ENCODE peak calls at places on chromosomes 6 and 20, in six cellular contexts. One of them, this sample, is unnamed.

GRCh38 chr20:32580970-32581838 is 3.9 kb downstream of the NOL4L start:
- DNase-seq in adrenal gland: no peak
- DNase-seq in body of pancreas: no peak
- DNase-seq in psoas muscle: no peak
- DNase-seq in BE2C: peak; percentile 75
- DNase-seq in A549: no peak
- DNase-seq in this sample: no peak

GRCh38 chr6:56850618-56851017 is 104.3 kb upstream of the BEND6 start:
- DNase-seq in adrenal gland: no peak
- DNase-seq in body of pancreas: no peak
- DNase-seq in psoas muscle: no peak
- DNase-seq in BE2C: no peak
- DNase-seq in A549: no peak
- DNase-seq in this sample: peak; percentile 15

GRCh38 chr6:126056355-126057004 is 70.1 kb downstream of the TRMT11 start:
- DNase-seq in adrenal gland: no peak
- DNase-seq in body of pancreas: no peak
- DNase-seq in psoas muscle: no peak
- DNase-seq in BE2C: no peak
- DNase-seq in A549: no peak
- DNase-seq in this sample: no peak

GRCh38 chr6:135228486-135228885 is 47.4 kb downstream of the MYB start:
- DNase-seq in adrenal gland: no peak
- DNase-seq in body of pancreas: no peak
- DNase-seq in psoas muscle: no peak
- DNase-seq in BE2C: no peak
- DNase-seq in A549: no peak
- DNase-seq in this sample: no peak

GRCh38 chr6:41336824-41337223 is 1.4 kb downstream of the NCR2 start:
- DNase-seq in adrenal gland: no peak
- DNase-seq in body of pancreas: no peak
- DNase-seq in psoas muscle: no peak
- DNase-seq in BE2C: peak; percentile 38
- DNase-seq in A549: no peak
- DNase-seq in this sample: no peak

GRCh38 chr6:169292340-169293124 is 38.9 kb upstream of the THBS2 start:
- DNase-seq in adrenal gland: peak; percentile 74
- DNase-seq in body of pancreas: no peak
- DNase-seq in psoas muscle: peak; percentile 52
- DNase-seq in BE2C: no peak
- DNase-seq in A549: peak; percentile 70
- DNase-seq in this sample: no peak

GRCh38 chr20:22584630-22584921 is 204 bp upstream of the FOXA2 start:
- DNase-seq in adrenal gland: no peak
- DNase-seq in body of pancreas: peak; percentile 94
- DNase-seq in psoas muscle: no peak
- DNase-seq in BE2C: no peak
- DNase-seq in A549: peak; percentile 98
- DNase-seq in this sample: no peak

GRCh38 chr6:134198093-134198492 is 119.8 kb downstream of the SGK1 start:
- DNase-seq in adrenal gland: no peak
- DNase-seq in body of pancreas: no peak
- DNase-seq in psoas muscle: no peak
- DNase-seq in BE2C: no peak
- DNase-seq in A549: peak; percentile 62
- DNase-seq in this sample: no peak

GRCh38 chr6:95142101-95142500 is 435.2 kb upstream of the MANEA start:
- DNase-seq in adrenal gland: no peak
- DNase-seq in body of pancreas: no peak
- DNase-seq in psoas muscle: no peak
- DNase-seq in BE2C: no peak
- DNase-seq in A549: no peak
- DNase-seq in this sample: no peak

GRCh38 chr6:17972074-17972966 is 15.1 kb downstream of the KIF13A start:
- DNase-seq in adrenal gland: no peak
- DNase-seq in body of pancreas: no peak
- DNase-seq in psoas muscle: no peak
- DNase-seq in BE2C: no peak
- DNase-seq in A549: no peak
- DNase-seq in this sample: no peak

GRCh38 chr6:2162089-2162465 is 83.3 kb downstream of the GMDS start:
- DNase-seq in adrenal gland: no peak
- DNase-seq in body of pancreas: no peak
- DNase-seq in psoas muscle: no peak
- DNase-seq in BE2C: no peak
- DNase-seq in A549: no peak
- DNase-seq in this sample: no peak

GRCh38 chr6:79404677-79405076 is 132.6 kb downstream of the LCA5 start:
- DNase-seq in adrenal gland: no peak
- DNase-seq in body of pancreas: no peak
- DNase-seq in psoas muscle: no peak
- DNase-seq in BE2C: no peak
- DNase-seq in A549: no peak
- DNase-seq in this sample: no peak

GRCh38 chr6:20932284-20932683 is 398.0 kb downstream of the CDKAL1 start:
- DNase-seq in adrenal gland: no peak
- DNase-seq in body of pancreas: no peak
- DNase-seq in psoas muscle: no peak
- DNase-seq in BE2C: no peak
- DNase-seq in A549: no peak
- DNase-seq in this sample: no peak

GRCh38 chr6:42251911-42252637 is 34.4 kb upstream of the MRPS10 start:
- DNase-seq in adrenal gland: peak; percentile 88
- DNase-seq in body of pancreas: peak; percentile 69
- DNase-seq in psoas muscle: peak; percentile 62
- DNase-seq in BE2C: peak; percentile 83
- DNase-seq in A549: no peak
- DNase-seq in this sample: peak; percentile 81

GRCh38 chr20:1346322-1346969 is 17.5 kb upstream of the SDCBP2 start:
- DNase-seq in adrenal gland: no peak
- DNase-seq in body of pancreas: no peak
- DNase-seq in psoas muscle: no peak
- DNase-seq in BE2C: no peak
- DNase-seq in A549: no peak
- DNase-seq in this sample: no peak

GRCh38 chr6:52588087-52588709 is 11.3 kb upstream of the TRAM2 start:
- DNase-seq in adrenal gland: no peak
- DNase-seq in body of pancreas: no peak
- DNase-seq in psoas muscle: no peak
- DNase-seq in BE2C: no peak
- DNase-seq in A549: no peak
- DNase-seq in this sample: no peak

GRCh38 chr6:158772851-158773371 is 46.3 kb downstream of the EZR start:
- DNase-seq in adrenal gland: no peak
- DNase-seq in body of pancreas: no peak
- DNase-seq in psoas muscle: no peak
- DNase-seq in BE2C: no peak
- DNase-seq in A549: no peak
- DNase-seq in this sample: no peak

GRCh38 chr6:87210979-87211378 is 55.6 kb downstream of the ZNF292 start:
- DNase-seq in adrenal gland: no peak
- DNase-seq in body of pancreas: no peak
- DNase-seq in psoas muscle: no peak
- DNase-seq in BE2C: no peak
- DNase-seq in A549: no peak
- DNase-seq in this sample: no peak

GRCh38 chr6:114342826-114343781 is at the start of gene HS3ST5:
- DNase-seq in adrenal gland: peak; percentile 18
- DNase-seq in body of pancreas: peak; percentile 25
- DNase-seq in psoas muscle: peak; percentile 25
- DNase-seq in BE2C: peak; percentile 90
- DNase-seq in A549: peak; percentile 17
- DNase-seq in this sample: peak; percentile 56

GRCh38 chr6:44253307-44254101 is 3.8 kb downstream of the SLC35B2 start:
- DNase-seq in adrenal gland: no peak
- DNase-seq in body of pancreas: peak; percentile 62
- DNase-seq in psoas muscle: peak; percentile 32
- DNase-seq in BE2C: peak; percentile 85
- DNase-seq in A549: no peak
- DNase-seq in this sample: peak; percentile 43

GRCh38 chr20:57698191-57698866 is 11.5 kb downstream of the PMEPA1 start:
- DNase-seq in adrenal gland: peak; percentile 64
- DNase-seq in body of pancreas: no peak
- DNase-seq in psoas muscle: no peak
- DNase-seq in BE2C: no peak
- DNase-seq in A549: peak; percentile 99
- DNase-seq in this sample: no peak

GRCh38 chr6:33118525-33119123 is 42.8 kb downstream of the HLA-DPB1 start:
- DNase-seq in adrenal gland: no peak
- DNase-seq in body of pancreas: no peak
- DNase-seq in psoas muscle: no peak
- DNase-seq in BE2C: no peak
- DNase-seq in A549: no peak
- DNase-seq in this sample: no peak

GRCh38 chr6:109347779-109348178 is 34.5 kb downstream of the CD164 start:
- DNase-seq in adrenal gland: no peak
- DNase-seq in body of pancreas: no peak
- DNase-seq in psoas muscle: no peak
- DNase-seq in BE2C: peak; percentile 16
- DNase-seq in A549: no peak
- DNase-seq in this sample: no peak

GRCh38 chr6:98308564-98308963 is 525.8 kb upstream of the POU3F2 start:
- DNase-seq in adrenal gland: no peak
- DNase-seq in body of pancreas: no peak
- DNase-seq in psoas muscle: no peak
- DNase-seq in BE2C: no peak
- DNase-seq in A549: no peak
- DNase-seq in this sample: no peak

GRCh38 chr6:169291148-169291547 is 37.5 kb upstream of the THBS2 start:
- DNase-seq in adrenal gland: no peak
- DNase-seq in body of pancreas: no peak
- DNase-seq in psoas muscle: no peak
- DNase-seq in BE2C: no peak
- DNase-seq in A549: no peak
- DNase-seq in this sample: no peak

GRCh38 chr6:79538481-79538971 is 1.3 kb upstream of the LCA5 start:
- DNase-seq in adrenal gland: no peak
- DNase-seq in body of pancreas: no peak
- DNase-seq in psoas muscle: no peak
- DNase-seq in BE2C: no peak
- DNase-seq in A549: no peak
- DNase-seq in this sample: no peak

GRCh38 chr6:147207851-147208754 is 3.9 kb downstream of the STXBP5 start:
- DNase-seq in adrenal gland: no peak
- DNase-seq in body of pancreas: no peak
- DNase-seq in psoas muscle: no peak
- DNase-seq in BE2C: no peak
- DNase-seq in A549: no peak
- DNase-seq in this sample: no peak

GRCh38 chr6:35044771-35045275 is 96.3 kb downstream of the TCP11 start:
- DNase-seq in adrenal gland: no peak
- DNase-seq in body of pancreas: no peak
- DNase-seq in psoas muscle: no peak
- DNase-seq in BE2C: no peak
- DNase-seq in A549: no peak
- DNase-seq in this sample: no peak
- H3K4me1 ChIP-seq in adrenal gland: peaks cover 92% of the 10 kb centered on the region
- H3K4me1 ChIP-seq in body of pancreas: peaks cover 57% of the 10 kb centered on the region
- H3K4me1 ChIP-seq in psoas muscle: peaks cover 48% of the 10 kb centered on the region
- H3K4me1 ChIP-seq in BE2C: no peaks in the 10 kb centered on the region
- H3K4me1 ChIP-seq in A549: no peaks in the 10 kb centered on the region
- H3K4me1 ChIP-seq in this sample: peaks cover 64% of the 10 kb centered on the region

DNA sequence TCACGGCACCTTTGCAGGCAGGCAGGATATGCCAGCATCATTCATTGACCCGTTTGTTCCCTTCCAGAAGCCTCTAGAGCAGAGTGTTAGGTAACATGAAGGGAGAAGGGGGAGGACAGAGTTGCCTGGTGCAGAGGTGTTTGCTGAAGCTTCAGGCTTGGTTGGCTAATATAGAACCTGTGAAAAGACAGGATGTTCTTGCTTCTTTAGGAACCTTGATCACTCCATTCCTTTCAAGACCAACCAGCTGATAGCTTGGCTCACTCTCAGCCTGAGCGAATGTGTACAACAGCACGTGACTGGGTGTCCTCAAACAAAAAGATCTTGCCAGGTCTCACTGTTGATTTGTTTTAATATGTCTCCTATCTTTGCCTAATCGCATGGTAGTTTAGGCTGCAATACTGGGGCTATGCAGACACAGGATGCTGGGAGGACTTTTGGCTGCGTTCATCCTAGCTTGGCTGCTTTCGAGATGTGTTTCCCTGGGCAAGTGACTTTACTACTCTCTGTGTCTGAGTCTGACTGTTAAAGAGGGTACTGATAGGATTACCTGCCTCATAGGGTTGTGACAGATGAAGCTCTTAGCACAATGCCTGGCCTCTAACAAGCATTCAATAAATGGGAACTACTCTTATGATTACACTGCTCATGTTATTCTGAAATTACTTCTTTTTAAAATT is 16.0 kb downstream of the SHLD1 start:
- DNase-seq in adrenal gland: no peak
- DNase-seq in body of pancreas: peak; percentile 31
- DNase-seq in psoas muscle: no peak
- DNase-seq in BE2C: no peak
- DNase-seq in A549: no peak
- DNase-seq in this sample: no peak
- H3K4me1 ChIP-seq in adrenal gland: peaks cover 5% of the 10 kb centered on the region
- H3K4me1 ChIP-seq in body of pancreas: peaks cover 9% of the 10 kb centered on the region
- H3K4me1 ChIP-seq in psoas muscle: no peaks in the 10 kb centered on the region
- H3K4me1 ChIP-seq in BE2C: no peaks in the 10 kb centered on the region
- H3K4me1 ChIP-seq in A549: peaks cover 18% of the 10 kb centered on the region
- H3K4me1 ChIP-seq in this sample: no peaks in the 10 kb centered on the region

DNA sequence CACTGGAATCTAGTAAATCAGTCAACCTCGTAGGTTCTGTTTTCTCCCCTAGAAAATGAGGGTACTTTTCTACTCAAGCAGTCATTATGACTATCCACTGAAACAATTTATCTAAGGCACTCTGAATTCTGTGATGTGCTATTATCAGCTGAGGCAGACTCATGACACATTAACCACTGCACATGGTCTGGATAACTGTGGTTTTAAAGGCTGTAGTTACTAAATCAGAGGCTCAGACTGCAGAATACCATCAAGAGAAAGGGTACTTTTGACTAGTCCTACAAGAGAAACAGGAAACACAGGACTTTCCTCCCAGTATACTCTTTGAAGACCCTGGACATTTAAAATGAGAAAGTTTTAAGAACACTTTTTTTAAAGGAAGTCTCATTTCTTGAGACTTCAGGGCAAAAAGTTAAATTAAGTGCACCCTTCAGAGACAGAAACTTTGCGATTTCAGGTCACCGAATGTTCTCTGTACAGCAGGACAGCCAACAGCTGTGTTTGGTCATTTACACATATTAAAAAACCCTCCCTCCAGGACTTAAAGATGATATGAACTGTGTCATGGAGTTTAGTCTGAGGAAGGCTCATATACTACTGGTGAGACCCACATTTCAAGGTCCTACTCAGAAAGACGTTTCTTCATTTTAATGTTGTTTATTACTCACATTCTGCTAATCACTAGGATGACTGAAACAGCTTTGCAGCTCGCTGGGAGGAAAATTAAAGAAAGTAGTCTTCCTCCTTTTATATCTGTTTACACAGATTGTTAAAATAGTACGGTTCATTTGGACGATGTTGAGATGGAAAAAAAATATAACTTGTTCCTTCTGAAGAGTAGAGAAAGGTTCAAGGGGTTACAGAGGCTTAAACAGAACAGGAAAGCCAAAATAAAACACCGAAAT is 19.9 kb downstream of the ATXN1 start:
- DNase-seq in adrenal gland: no peak
- DNase-seq in body of pancreas: no peak
- DNase-seq in psoas muscle: no peak
- DNase-seq in BE2C: no peak
- DNase-seq in A549: no peak
- DNase-seq in this sample: no peak
- H3K4me1 ChIP-seq in adrenal gland: peaks cover 42% of the 10 kb centered on the region
- H3K4me1 ChIP-seq in body of pancreas: peaks cover 25% of the 10 kb centered on the region
- H3K4me1 ChIP-seq in psoas muscle: peaks cover 73% of the 10 kb centered on the region
- H3K4me1 ChIP-seq in BE2C: no peaks in the 10 kb centered on the region
- H3K4me1 ChIP-seq in A549: no peaks in the 10 kb centered on the region
- H3K4me1 ChIP-seq in this sample: peaks cover 25% of the 10 kb centered on the region

GRCh38 chr20:49770634-49771033 is 42.0 kb upstream of the SLC9A8 start:
- DNase-seq in adrenal gland: no peak
- DNase-seq in body of pancreas: no peak
- DNase-seq in psoas muscle: no peak
- DNase-seq in BE2C: no peak
- DNase-seq in A549: no peak
- DNase-seq in this sample: no peak
- H3K4me1 ChIP-seq in adrenal gland: peaks cover 89% of the 10 kb centered on the region
- H3K4me1 ChIP-seq in body of pancreas: peaks cover 33% of the 10 kb centered on the region
- H3K4me1 ChIP-seq in psoas muscle: peaks cover 50% of the 10 kb centered on the region
- H3K4me1 ChIP-seq in BE2C: peaks cover 9% of the 10 kb centered on the region
- H3K4me1 ChIP-seq in A549: peaks cover 90% of the 10 kb centered on the region
- H3K4me1 ChIP-seq in this sample: peaks cover 9% of the 10 kb centered on the region